ENCODE peak calls at places on chromosome 2, in nine cellular contexts. U is Caco-2, X is Peyer's patch, Q is spleen, I is PC-3, O is upper lobe of right lung, V is A673, L is right lobe of liver, S is neural progenitor cell. N is an unnamed sample. For H3K36me3, the result is how much of the 10 kb centered on the place peaks cover.

GRCh38 chr2:32772623-32773221 is 144.9 kb downstream of the TTC27 start:
- DNase-seq in L (no peak), S (peak), U (peak), V (peak), O (no peak), Q (no peak), X (no peak), I (peak), N (no peak)

GRCh38 chr2:9325428-9325827 is 97.9 kb downstream of the ITGB1BP1 start:
- DNase-seq in I (no peak), X (no peak), U (no peak), S (no peak), V (no peak), O (no peak), Q (no peak), L (no peak), N (no peak)

GRCh38 chr2:176098366-176099158 is 1.0 kb upstream of the HOXD12 start:
- DNase-seq in S (no peak), Q (no peak), V (no peak), X (peak), U (peak), O (peak), L (no peak), I (no peak), N (no peak)

GRCh38 chr2:46365913-46366674 is 68.9 kb downstream of the EPAS1 start:
- DNase-seq in O (no peak), I (peak), U (no peak), Q (no peak), V (no peak), S (no peak), X (no peak), L (no peak), N (no peak)

GRCh38 chr2:195734395-195734794 is 77.4 kb downstream of the SLC39A10 start:
- DNase-seq in V (no peak), S (no peak), L (no peak), O (no peak), I (peak), Q (no peak), U (no peak), X (no peak), N (no peak)

GRCh38 chr2:151792589-151792988 is 35.6 kb downstream of the ARL5A start:
- DNase-seq in L (no peak), I (no peak), Q (no peak), S (peak), O (no peak), X (no peak), U (no peak), V (no peak), N (no peak)

GRCh38 chr2:60294901-60295590 is 258.4 kb downstream of the BCL11A start:
- DNase-seq in S (peak), I (no peak), Q (no peak), L (no peak), O (no peak), V (no peak), U (no peak), X (no peak), N (no peak)

GRCh38 chr2:189143930-189144329 is 35.6 kb downstream of the COL5A2 start:
- DNase-seq in O (no peak), U (no peak), S (no peak), Q (no peak), X (no peak), I (no peak), L (no peak), V (peak), N (no peak)

GRCh38 chr2:222736301-222736700 is 64.8 kb downstream of the MOGAT1 start:
- DNase-seq in U (no peak), V (no peak), L (no peak), Q (no peak), I (peak), S (no peak), O (no peak), X (no peak), N (no peak)

GRCh38 chr2:42086500-42086953 is 38.7 kb downstream of the PKDCC start:
- DNase-seq in L (no peak), S (peak), O (no peak), Q (peak), I (peak), U (peak), V (peak), X (peak), N (peak)

GRCh38 chr2:64686283-64686956 is 32.7 kb upstream of the SERTAD2 start:
- DNase-seq in S (no peak), V (no peak), U (no peak), Q (no peak), O (no peak), I (peak), X (no peak), L (no peak), N (no peak)

GRCh38 chr2:135473567-135473966 is 57.5 kb downstream of the ZRANB3 start:
- DNase-seq in Q (no peak), I (peak), O (no peak), S (no peak), U (no peak), L (no peak), X (no peak), V (peak), N (peak)

GRCh38 chr2:6354546-6354945 is 511.2 kb downstream of the CMPK2 start:
- DNase-seq in I (no peak), U (no peak), S (no peak), V (no peak), O (no peak), Q (no peak), L (no peak), X (no peak), N (no peak)

GRCh38 chr2:159971365-159972122 is 90.9 kb downstream of the PLA2R1 start:
- DNase-seq in U (no peak), L (no peak), I (no peak), X (no peak), S (no peak), V (no peak), Q (no peak), O (no peak), N (no peak)

GRCh38 chr2:53755022-53755630 is 12.5 kb upstream of the CHAC2 start:
- DNase-seq in U (no peak), O (peak), Q (no peak), V (no peak), L (no peak), S (no peak), I (peak), X (peak), N (no peak)

GRCh38 chr2:55090702-55091101 is 40.5 kb upstream of the RTN4 start:
- DNase-seq in L (no peak), I (no peak), O (no peak), V (no peak), S (no peak), Q (no peak), U (no peak), X (no peak), N (peak)

GRCh38 chr2:39128919-39129391 is 8.1 kb upstream of the SOS1 start:
- DNase-seq in L (no peak), X (peak), V (no peak), O (no peak), S (no peak), I (peak), U (no peak), Q (no peak), N (peak)

GRCh38 chr2:17166506-17166905 is 351.7 kb downstream of the RAD51AP2 start:
- DNase-seq in V (peak), X (no peak), U (no peak), L (no peak), O (no peak), S (no peak), I (no peak), Q (no peak), N (peak)

GRCh38 chr2:34578641-34579040 is 979.5 kb upstream of the FAM98A start:
- DNase-seq in Q (no peak), I (peak), U (no peak), O (no peak), X (no peak), V (no peak), S (no peak), L (no peak), N (no peak)

GRCh38 chr2:231007159-231008045 is 11.5 kb downstream of the SPATA3 start:
- DNase-seq in Q (no peak), U (peak), I (no peak), L (no peak), S (peak), X (no peak), O (no peak), V (no peak), N (peak)

GRCh38 chr2:174334781-174335604 is at the start of gene SP9:
- DNase-seq in X (no peak), S (peak), L (no peak), I (no peak), Q (no peak), U (peak), O (no peak), V (peak), N (peak)

GRCh38 chr2:96739633-96740428 is at the start of gene LMAN2L:
- DNase-seq in I (peak), U (peak), Q (peak), X (peak), O (peak), S (peak), L (peak), V (peak), N (peak)

GRCh38 chr2:10392951-10393647 is 55.0 kb downstream of the ODC1 start:
- DNase-seq in U (no peak), X (peak), S (no peak), Q (no peak), O (no peak), V (peak), L (no peak), I (no peak), N (no peak)

GRCh38 chr2:78263571-78263970 is 741.4 kb upstream of the LRRTM4 start:
- DNase-seq in X (no peak), U (no peak), V (no peak), S (no peak), I (no peak), L (no peak), O (no peak), Q (no peak), N (no peak)

GRCh38 chr2:135817946-135818345 is 19.0 kb downstream of the LCT start:
- DNase-seq in L (no peak), V (no peak), S (no peak), I (no peak), O (no peak), Q (no peak), U (no peak), X (no peak), N (no peak)

GRCh38 chr2:192194866-192195547 is at the start of gene TMEFF2:
- DNase-seq in L (peak), I (peak), X (peak), O (peak), Q (peak), U (peak), S (peak), V (peak), N (peak)

GRCh38 chr2:216822470-216822869 is 37.4 kb downstream of the TNP1 start:
- DNase-seq in U (no peak), I (no peak), X (no peak), O (no peak), L (no peak), Q (no peak), S (no peak), V (no peak), N (no peak)
- H3K36me3 ChIP-seq in U (under half), I (under half), X (under half), O (under half), L (under half), Q (under half), S (under half), V (under half), N (under half)

GRCh38 chr2:48725696-48726494 is 29.6 kb downstream of the LHCGR start:
- DNase-seq in U (peak), L (no peak), O (no peak), X (no peak), I (peak), S (no peak), Q (no peak), V (no peak), N (no peak)
- TF ChIP-seq CTCF in U (peak), L (no peak), O (no peak), X (no peak), I (no peak), S (peak), Q (no peak), V (no peak), N (no peak)

DNA sequence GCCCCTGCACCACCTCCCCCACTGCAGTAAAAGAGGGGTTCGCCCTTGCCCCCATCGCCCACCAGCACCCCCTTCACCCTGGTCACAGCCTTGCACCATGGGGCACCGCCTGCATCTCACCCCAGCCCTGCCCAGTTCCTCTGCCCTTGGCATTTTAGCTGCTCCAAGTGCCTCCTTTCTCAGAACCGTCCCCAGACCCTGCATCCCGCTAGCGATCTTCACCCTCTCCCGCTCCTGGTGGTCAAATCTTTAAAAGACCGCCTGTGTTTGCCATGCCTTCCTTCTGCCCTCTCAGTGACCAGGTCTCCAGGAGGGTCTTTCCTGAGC is 114.7 kb upstream of the OTOS start:
- DNase-seq in Q (peak), L (no peak), V (no peak), X (no peak), S (no peak), I (no peak), O (no peak), U (no peak), N (no peak)
- H3K4me3 ChIP-seq in Q (no peak), L (no peak), V (no peak), X (no peak), S (no peak), I (no peak), O (peak), U (peak), N (no peak)

DNA sequence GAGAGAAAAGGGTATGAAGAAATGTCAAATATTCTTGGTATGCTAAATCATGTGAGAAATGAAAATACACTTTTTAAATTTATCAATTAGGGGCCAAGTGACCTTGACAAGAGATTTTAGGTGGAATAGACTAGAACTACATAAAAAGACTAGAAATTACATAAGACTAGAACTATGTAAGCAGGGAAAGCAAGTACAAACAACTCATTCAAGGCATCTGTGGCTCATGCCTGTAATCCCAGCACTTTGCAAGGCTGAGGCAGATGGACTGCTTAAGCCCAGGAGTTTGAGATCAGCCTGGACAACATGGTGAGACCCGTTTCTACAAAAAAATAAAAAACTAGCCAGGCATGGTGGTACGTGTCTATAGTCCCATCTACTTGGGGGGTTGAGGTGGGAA is 20.3 kb downstream of the SF3B1 start:
- DNase-seq in L (no peak), X (no peak), O (no peak), S (no peak), U (no peak), Q (no peak), I (no peak), V (no peak), N (no peak)
- H3K36me3 ChIP-seq in L (under half), X (under half), O (half or more), S (under half), U (under half), Q (half or more), I (half or more), V (half or more), N (half or more)

GRCh38 chr2:69026026-69026425 is 13.0 kb downstream of the ANTXR1 start:
- DNase-seq in V (no peak), I (peak), L (no peak), Q (no peak), X (peak), U (no peak), S (peak), O (no peak), N (no peak)
- TF ChIP-seq CTCF in V (peak), I (peak), L (peak), Q (peak), X (peak), U (peak), S (peak), O (peak), N (peak)